ENCODE peak calls at places on chromosomes 6 and 20, in nine cellular contexts. C, J, G, Y, U, E, W, K and Z are unnamed samples.

GRCh38 chr6:122454673-122455072 is 16.9 kb downstream of the SERINC1 start:
- DNase-seq in C (no peak), J (no peak), G (no peak), Y (no peak), U (no peak), E (no peak), W (no peak), K (no peak), Z (no peak)

GRCh38 chr6:25601797-25602679 is 50.0 kb upstream of the SCGN start:
- DNase-seq in C (peak), J (peak), G (peak), Y (peak), U (peak), E (peak), W (peak), K (peak), Z (peak)

GRCh38 chr6:127475823-127476176 is 16.6 kb upstream of the KIAA0408 start:
- DNase-seq in C (no peak), J (no peak), G (no peak), Y (no peak), U (no peak), E (no peak), W (no peak), K (no peak), Z (no peak)

GRCh38 chr6:51805517-51805916 is 281.9 kb downstream of the PKHD1 start:
- DNase-seq in C (no peak), J (no peak), G (no peak), Y (no peak), U (no peak), E (no peak), W (no peak), K (no peak), Z (no peak)

GRCh38 chr20:58086763-58087566 is 141.5 kb downstream of the ANKRD60 start:
- DNase-seq in C (peak), J (peak), G (peak), Y (no peak), U (peak), E (peak), W (peak), K (peak), Z (peak)

GRCh38 chr6:158574800-158575199 is 14.9 kb downstream of the TMEM181 start:
- DNase-seq in C (no peak), J (no peak), G (no peak), Y (no peak), U (no peak), E (no peak), W (no peak), K (no peak), Z (no peak)

GRCh38 chr20:15831201-15831600 is 742.0 kb downstream of the KIF16B start:
- DNase-seq in C (no peak), J (no peak), G (peak), Y (no peak), U (no peak), E (no peak), W (no peak), K (peak), Z (no peak)

GRCh38 chr6:167721291-167721690 is 105.4 kb upstream of the AFDN start:
- DNase-seq in C (no peak), J (no peak), G (no peak), Y (no peak), U (no peak), E (no peak), W (no peak), K (no peak), Z (no peak)

GRCh38 chr6:138237463-138237862 is 19.2 kb upstream of the PBOV1 start:
- DNase-seq in C (no peak), J (no peak), G (no peak), Y (no peak), U (no peak), E (no peak), W (peak), K (no peak), Z (no peak)

GRCh38 chr6:44009425-44010321 is 117.6 kb downstream of the MRPL14 start:
- DNase-seq in C (no peak), J (no peak), G (peak), Y (no peak), U (no peak), E (no peak), W (no peak), K (no peak), Z (no peak)

GRCh38 chr6:157647261-157647915 is 175.7 kb upstream of the SNX9 start:
- DNase-seq in C (no peak), J (no peak), G (no peak), Y (no peak), U (no peak), E (no peak), W (no peak), K (no peak), Z (no peak)

GRCh38 chr20:46312075-46312944 is 4.0 kb upstream of the CDH22 start:
- DNase-seq in C (peak), J (peak), G (no peak), Y (no peak), U (no peak), E (no peak), W (peak), K (peak), Z (no peak)

GRCh38 chr6:21935561-21936028 is 342.0 kb downstream of the SOX4 start:
- DNase-seq in C (peak), J (no peak), G (peak), Y (no peak), U (peak), E (peak), W (peak), K (no peak), Z (peak)

GRCh38 chr20:33828912-33829560 is 17.9 kb downstream of the CHMP4B start:
- DNase-seq in C (no peak), J (no peak), G (no peak), Y (no peak), U (no peak), E (no peak), W (no peak), K (peak), Z (no peak)

GRCh38 chr6:116371384-116372209 is 850 bp downstream of the DSE start:
- DNase-seq in C (peak), J (peak), G (peak), Y (no peak), U (no peak), E (peak), W (peak), K (peak), Z (peak)

GRCh38 chr20:59101956-59102355 is 59.4 kb upstream of the PRELID3B start:
- DNase-seq in C (no peak), J (no peak), G (no peak), Y (no peak), U (no peak), E (no peak), W (no peak), K (no peak), Z (no peak)

GRCh38 chr6:104123227-104123626 is 736.5 kb downstream of the HACE1 start:
- DNase-seq in C (no peak), J (no peak), G (no peak), Y (no peak), U (no peak), E (no peak), W (peak), K (no peak), Z (no peak)

GRCh38 chr6:105174512-105174911 is 5.3 kb downstream of the POPDC3 start:
- DNase-seq in C (no peak), J (no peak), G (peak), Y (no peak), U (no peak), E (peak), W (no peak), K (no peak), Z (no peak)

GRCh38 chr6:116945809-116946208 is 68.8 kb downstream of the RFX6 start:
- DNase-seq in C (no peak), J (no peak), G (peak), Y (no peak), U (no peak), E (no peak), W (no peak), K (peak), Z (no peak)

GRCh38 chr6:56902551-56903464 is 52.1 kb upstream of the BEND6 start:
- DNase-seq in C (peak), J (peak), G (peak), Y (peak), U (peak), E (peak), W (peak), K (peak), Z (no peak)

GRCh38 chr20:11372831-11373230 is 544.9 kb upstream of the BTBD3 start:
- DNase-seq in C (no peak), J (no peak), G (no peak), Y (no peak), U (no peak), E (no peak), W (no peak), K (no peak), Z (no peak)

GRCh38 chr20:50193851-50194830 is 3.5 kb downstream of the CEBPB start:
- DNase-seq in C (peak), J (no peak), G (no peak), Y (no peak), U (no peak), E (peak), W (peak), K (no peak), Z (no peak)

GRCh38 chr6:101114703-101115102 is 233.6 kb upstream of the ASCC3 start:
- DNase-seq in C (peak), J (peak), G (peak), Y (peak), U (peak), E (peak), W (peak), K (peak), Z (peak)

GRCh38 chr20:13022401-13023170 is 13.8 kb downstream of the SPTLC3 start:
- DNase-seq in C (no peak), J (no peak), G (peak), Y (no peak), U (no peak), E (peak), W (no peak), K (peak), Z (no peak)

DNA sequence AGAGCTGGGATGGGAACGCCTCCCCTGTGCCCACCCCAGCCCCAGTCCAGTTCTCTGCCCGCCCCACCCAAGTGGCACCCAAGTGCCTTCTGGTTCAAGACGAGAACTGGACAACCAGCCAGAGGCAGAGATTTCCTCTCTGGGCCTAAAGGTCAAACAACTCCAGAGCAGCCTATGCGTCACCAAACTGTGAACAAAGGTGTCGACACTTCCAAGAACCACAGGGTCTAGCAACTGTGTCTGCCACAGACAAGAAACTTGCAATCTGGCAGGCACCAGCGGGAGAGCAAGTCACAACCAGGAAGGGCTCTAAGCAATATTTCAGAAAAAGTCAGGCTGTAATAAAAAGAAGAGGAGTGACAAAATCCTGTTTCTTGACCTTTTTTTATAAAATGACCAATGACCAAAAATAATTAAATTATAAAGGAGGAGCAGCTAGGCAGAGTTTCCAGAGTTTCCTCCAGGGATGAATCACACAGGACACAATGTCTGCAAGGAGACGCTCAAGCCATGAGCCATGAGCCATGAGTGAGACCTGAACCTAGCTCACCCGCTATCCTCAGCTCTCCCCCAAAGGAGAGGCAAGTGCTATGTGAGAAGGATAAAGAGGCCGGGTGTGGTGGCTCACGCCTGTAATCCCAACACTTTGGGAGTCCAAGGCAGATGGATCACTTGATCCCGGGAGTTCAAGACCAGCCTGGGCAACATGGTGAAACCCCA is 11.1 kb downstream of the EDEM2 start:
- DNase-seq in C (no peak), J (no peak), G (no peak), Y (no peak), U (no peak), E (peak), W (no peak), K (no peak), Z (no peak)
- TF ChIP-seq EZH2phosphoT487 in C (no peak), J (no peak), G (no peak), Y (no peak), U (no peak), E (peak), W (no peak), K (no peak), Z (no peak)

GRCh38 chr6:6588064-6588923 is at the start of gene LY86:
- DNase-seq in C (no peak), J (no peak), G (no peak), Y (peak), U (peak), E (no peak), W (peak), K (peak), Z (no peak)
- H3K4me3 ChIP-seq in C (no peak), J (no peak), G (no peak), Y (peak), U (peak), E (no peak), W (no peak), K (no peak), Z (no peak)

DNA sequence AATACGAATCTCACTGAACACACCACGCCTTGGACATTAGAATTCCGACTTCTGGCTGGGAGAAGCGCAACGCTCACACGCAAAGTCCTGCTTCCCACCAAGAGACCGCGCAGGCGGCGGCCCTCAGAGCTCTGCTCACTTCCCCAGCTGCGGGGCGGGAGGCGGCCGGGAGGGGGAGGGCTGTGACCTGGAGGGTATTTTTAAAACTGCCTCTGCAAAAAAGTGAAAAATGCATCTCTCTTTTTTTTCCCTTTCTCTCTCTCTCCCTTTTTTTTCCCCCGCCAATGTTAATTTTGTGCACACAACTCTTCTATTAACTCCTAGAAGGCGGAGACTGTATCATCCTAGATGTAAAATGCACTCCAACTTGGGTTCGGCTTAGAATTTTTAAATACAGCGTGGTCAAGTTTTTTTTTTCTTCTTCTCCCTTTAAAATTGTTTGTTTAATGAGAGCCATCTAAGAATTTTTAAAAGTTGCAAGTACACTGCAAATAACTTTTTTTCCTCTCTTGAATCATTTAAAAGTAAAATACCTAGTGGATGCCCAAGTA is 66.4 kb downstream of the STX11 start:
- DNase-seq in C (no peak), J (peak), G (no peak), Y (no peak), U (peak), E (no peak), W (peak), K (no peak), Z (no peak)
- TF ChIP-seq EZH2phosphoT487 in C (no peak), J (no peak), G (no peak), Y (no peak), U (no peak), E (no peak), W (no peak), K (no peak), Z (no peak)

GRCh38 chr6:6332873-6333272 is 12.4 kb upstream of the F13A1 start:
- DNase-seq in C (no peak), J (no peak), G (no peak), Y (peak), U (peak), E (no peak), W (no peak), K (no peak), Z (no peak)
- H3K4me3 ChIP-seq in C (no peak), J (no peak), G (no peak), Y (no peak), U (peak), E (no peak), W (no peak), K (no peak), Z (no peak)

GRCh38 chr6:1080453-1081328 is 231.2 kb upstream of the FOXQ1 start:
- DNase-seq in C (no peak), J (no peak), G (no peak), Y (no peak), U (no peak), E (no peak), W (no peak), K (peak), Z (no peak)
- TF ChIP-seq EZH2phosphoT487 in C (no peak), J (no peak), G (no peak), Y (no peak), U (no peak), E (no peak), W (no peak), K (no peak), Z (no peak)